ENCODE peak calls at places on chromosome X, in six cellular contexts. I is EH, T is retina, F is Ammon's horn, R is hepatic stellate cell, U is heart left ventricle. X is an unnamed sample.

GRCh38 chrX:154750301-154751120 is at the start of gene GAB3:
- DNase-seq in I (peak), T (peak), F (no peak), R (no peak), U (no peak), X (no peak)

GRCh38 chrX:145716226-145716625 is 101.4 kb upstream of the SLITRK2 start:
- DNase-seq in I (no peak), T (no peak), F (no peak), R (no peak), U (no peak), X (no peak)

GRCh38 chrX:121579016-121579760 is 531.8 kb downstream of the GLUD2 start:
- DNase-seq in I (peak), T (no peak), F (peak), R (no peak), U (no peak), X (no peak)

GRCh38 chrX:102651968-102652744 is 873 bp downstream of the GPRASP1 start:
- DNase-seq in I (peak), T (peak), F (peak), R (no peak), U (peak), X (no peak)

GRCh38 chrX:22081475-22082092 is 49.5 kb downstream of the PHEX start:
- DNase-seq in I (peak), T (no peak), F (no peak), R (peak), U (peak), X (peak)

GRCh38 chrX:35291013-35291412 is 348.4 kb downstream of the FAM47B start:
- DNase-seq in I (no peak), T (no peak), F (no peak), R (no peak), U (no peak), X (no peak)

GRCh38 chrX:121356850-121357171 is 309.4 kb downstream of the GLUD2 start:
- DNase-seq in I (no peak), T (no peak), F (no peak), R (no peak), U (no peak), X (no peak)

GRCh38 chrX:1466971-1467561 is 14.4 kb upstream of the ASMTL start:
- DNase-seq in I (no peak), T (no peak), F (no peak), R (no peak), U (peak), X (no peak)

GRCh38 chrX:12319955-12320354 is 181.7 kb downstream of the FRMPD4 start:
- DNase-seq in I (no peak), T (no peak), F (no peak), R (no peak), U (no peak), X (no peak)

GRCh38 chrX:69107747-69108410 is 57.4 kb downstream of the PJA1 start:
- DNase-seq in I (no peak), T (no peak), F (no peak), R (no peak), U (no peak), X (no peak)